ENCODE peak calls at places on chromosomes 11 and 22, in ten cellular contexts. E, K, F, X, A, M, U, G, I and S are unnamed samples.

GRCh38 chr11:132318421-132319157 is 948.2 kb downstream of the NTM start:
- DNase-seq in G (peak; percentile 13), K (peak; percentile 66), I (no peak), M (no peak), F (peak; percentile 24), E (no peak), A (no peak), X (peak; percentile 39), U (no peak), S (peak; percentile 26)

GRCh38 chr11:127875076-127875475 is 712.3 kb downstream of the ETS1 start:
- DNase-seq in M (no peak), G (no peak), F (no peak), K (no peak), I (no peak), E (no peak), U (no peak), X (no peak), A (no peak), S (no peak)

GRCh38 chr22:20567371-20567847 is 60.0 kb downstream of the MED15 start:
- DNase-seq in E (no peak), X (peak; percentile 84), I (no peak), K (no peak), G (peak; percentile 87), A (no peak), F (peak; percentile 58), U (no peak), M (peak; percentile 98), S (peak; percentile 78)

GRCh38 chr11:69280451-69280850 is 13.5 kb upstream of the MYEOV start:
- DNase-seq in U (no peak), I (no peak), G (peak; percentile 89), A (no peak), F (peak; percentile 82), K (peak; percentile 76), M (peak; percentile 98), X (peak; percentile 49), E (no peak), S (peak; percentile 86)

GRCh38 chr11:36069576-36070214 is 125.8 kb downstream of the LDLRAD3 start:
- DNase-seq in F (no peak), A (peak; percentile 86), U (no peak), E (no peak), X (no peak), I (no peak), M (no peak), G (no peak), K (peak; percentile 34), S (peak; percentile 12)

GRCh38 chr11:6931146-6931713 is 5.0 kb downstream of the ZNF215 start:
- DNase-seq in K (peak; percentile 47), M (no peak), F (no peak), E (no peak), A (no peak), I (no peak), G (no peak), U (no peak), X (no peak), S (no peak)

GRCh38 chr22:20591295-20591645 is 83.9 kb downstream of the MED15 start:
- DNase-seq in A (no peak), K (no peak), X (no peak), U (no peak), M (no peak), I (no peak), F (no peak), G (no peak), E (no peak), S (no peak)

GRCh38 chr22:35617137-35617755 is at the start of gene MB:
- DNase-seq in M (no peak), G (no peak), K (no peak), E (no peak), U (no peak), A (no peak), F (no peak), X (no peak), I (no peak), S (no peak)

GRCh38 chr11:61671527-61671926 is 8.7 kb upstream of the DAGLA start:
- DNase-seq in E (no peak), F (no peak), A (peak; percentile 74), U (peak; percentile 49), K (no peak), G (no peak), M (peak; percentile 33), X (peak; percentile 39), I (no peak), S (no peak)

GRCh38 chr11:70016666-70017347 is 61.3 kb upstream of the ANO1 start:
- DNase-seq in G (no peak), M (peak; percentile 97), A (no peak), U (no peak), E (no peak), K (peak; percentile 22), I (peak; percentile 83), F (peak; percentile 39), X (peak; percentile 62), S (peak; percentile 29)

GRCh38 chr11:43359432-43359818 is 705 bp downstream of the TTC17 start:
- DNase-seq in U (peak; percentile 35), A (peak; percentile 61), K (peak; percentile 57), E (no peak), M (peak; percentile 46), G (no peak), I (no peak), F (peak; percentile 32), X (peak; percentile 58), S (no peak)